ENCODE peak calls at places on chromosomes 16 and 17, in eight cellular contexts. J is sigmoid colon, I is A549, Z is stomach, V is vagina, Q is prostate gland, K is ovary, G is body of pancreas. F is an unnamed sample.

GRCh38 chr17:13306310-13306962 is 288.6 kb upstream of the ELAC2 start:
- DNase-seq in I (peak), V (no peak), Z (no peak), J (no peak), Q (no peak), K (peak), G (peak), F (no peak)

GRCh38 chr17:40130352-40131042 is 8.7 kb downstream of the MSL1 start:
- DNase-seq in Z (peak), K (no peak), J (peak), V (no peak), G (no peak), Q (no peak), I (no peak), F (no peak)

GRCh38 chr17:72900542-72900941 is 191.9 kb downstream of the SLC39A11 start:
- DNase-seq in Q (no peak), J (no peak), K (no peak), G (no peak), I (no peak), V (no peak), Z (no peak), F (no peak)

GRCh38 chr17:20263595-20263994 is 203.7 kb downstream of the LGALS9B start:
- DNase-seq in Z (no peak), Q (no peak), I (peak), K (no peak), V (no peak), J (no peak), G (no peak), F (no peak)

GRCh38 chr17:45363498-45363897 is 46.7 kb upstream of the MAP3K14 start:
- DNase-seq in Z (no peak), V (no peak), I (no peak), G (no peak), J (peak), Q (no peak), K (no peak), F (no peak)

GRCh38 chr17:28645576-28645939 is 600 bp upstream of the BLTP2 start:
- DNase-seq in V (no peak), I (no peak), J (peak), K (no peak), Q (no peak), G (no peak), Z (no peak), F (no peak)

GRCh38 chr16:31111881-31112466 is 3.8 kb downstream of the BCKDK start:
- DNase-seq in G (no peak), J (no peak), K (no peak), Q (no peak), Z (no peak), I (no peak), V (no peak), F (no peak)

GRCh38 chr16:14148569-14148968 is 77.5 kb downstream of the MRTFB start:
- DNase-seq in K (no peak), V (no peak), I (peak), Z (no peak), G (no peak), Q (no peak), J (no peak), F (no peak)

GRCh38 chr17:66330646-66331037 is 28.2 kb downstream of the PRKCA start:
- DNase-seq in I (no peak), Z (no peak), K (no peak), Q (no peak), J (no peak), V (no peak), G (no peak), F (no peak)

GRCh38 chr17:49566668-49567071 is 9.0 kb upstream of the NXPH3 start:
- DNase-seq in V (no peak), Z (no peak), Q (peak), I (no peak), J (peak), K (peak), G (peak), F (peak)

GRCh38 chr16:87780385-87780989 is 14.7 kb upstream of the KLHDC4 start:
- DNase-seq in G (no peak), K (no peak), Z (peak), Q (no peak), V (no peak), I (no peak), J (no peak), F (peak)

GRCh38 chr17:13575922-13576419 is 25.8 kb downstream of the HS3ST3A1 start:
- DNase-seq in V (no peak), J (no peak), G (no peak), K (no peak), Z (no peak), Q (no peak), I (no peak), F (no peak)

GRCh38 chr17:80836971-80837481 is 154.6 kb upstream of the CHMP6 start:
- DNase-seq in Q (no peak), Z (no peak), I (no peak), V (no peak), K (no peak), G (no peak), J (no peak), F (no peak)

GRCh38 chr17:12097326-12097725 is 76.6 kb downstream of the MAP2K4 start:
- DNase-seq in V (no peak), I (no peak), G (no peak), K (no peak), Z (no peak), Q (no peak), J (no peak), F (no peak)

GRCh38 chr17:11608396-11608795 is 10.1 kb downstream of the DNAH9 start:
- DNase-seq in J (peak), Z (peak), G (peak), I (peak), Q (peak), V (no peak), K (peak), F (peak)

GRCh38 chr17:50917418-50917743 is 51.2 kb upstream of the TOB1 start:
- DNase-seq in G (no peak), J (no peak), V (no peak), K (no peak), I (no peak), Q (no peak), Z (no peak), F (no peak)

GRCh38 chr16:9612267-9612666 is 520.8 kb downstream of the HAPSTR1 start:
- DNase-seq in G (no peak), J (no peak), V (no peak), Z (no peak), Q (no peak), I (no peak), K (no peak), F (no peak)

GRCh38 chr17:6328279-6328678 is 106.6 kb downstream of the AIPL1 start:
- DNase-seq in J (no peak), Q (no peak), I (peak), G (no peak), V (no peak), K (no peak), Z (no peak), F (no peak)

GRCh38 chr17:21358682-21359482 is 17.3 kb upstream of the KCNJ12 start:
- DNase-seq in K (no peak), G (no peak), I (peak), V (no peak), J (no peak), Z (peak), Q (no peak), F (no peak)

GRCh38 chr16:26177438-26177837 is 485.7 kb downstream of the HS3ST4 start:
- DNase-seq in Z (no peak), I (no peak), J (no peak), K (no peak), G (no peak), Q (no peak), V (no peak), F (no peak)

GRCh38 chr17:66963521-66964082 is 905 bp upstream of the CACNG4 start:
- DNase-seq in I (no peak), Z (no peak), V (no peak), Q (no peak), K (no peak), J (no peak), G (no peak), F (no peak)

GRCh38 chr16:86834451-86835035 is 256.2 kb downstream of the FOXL1 start:
- DNase-seq in I (peak), G (no peak), Z (no peak), J (peak), K (no peak), V (no peak), Q (no peak), F (no peak)

GRCh38 chr16:58684001-58684353 is 593 bp downstream of the SLC38A7 start:
- DNase-seq in Z (no peak), J (peak), G (no peak), I (no peak), Q (no peak), V (no peak), K (no peak), F (no peak)

GRCh38 chr17:17886253-17886652 is 49.5 kb upstream of the SREBF1 start:
- DNase-seq in G (no peak), J (no peak), Z (no peak), Q (no peak), V (no peak), I (no peak), K (no peak), F (no peak)

GRCh38 chr17:36153887-36154576 is 22.4 kb downstream of the TBC1D3B start:
- DNase-seq in J (no peak), V (no peak), Z (no peak), G (no peak), Q (no peak), K (no peak), I (no peak), F (no peak)

GRCh38 chr17:20066253-20066652 is 57.1 kb downstream of the SPECC1 start:
- DNase-seq in K (peak), Z (peak), I (peak), Q (peak), J (peak), V (no peak), G (peak), F (peak)

GRCh38 chr16:51497541-51498211 is 346.6 kb upstream of the SALL1 start:
- DNase-seq in J (no peak), V (no peak), I (no peak), Q (no peak), G (no peak), Z (no peak), K (no peak), F (no peak)

GRCh38 chr17:48597492-48597774 is 3.9 kb upstream of the HOXB5 start:
- DNase-seq in Q (no peak), V (no peak), I (no peak), Z (no peak), J (no peak), G (no peak), K (no peak), F (no peak)

GRCh38 chr16:1096164-1097082 is at the start of gene C1QTNF8:
- DNase-seq in V (no peak), Z (no peak), Q (no peak), J (no peak), I (no peak), G (no peak), K (no peak), F (no peak)

GRCh38 chr17:2996208-2996855 is 67.1 kb downstream of the OR1D5 start:
- DNase-seq in Z (peak), Q (peak), J (peak), K (peak), V (no peak), I (no peak), G (peak), F (no peak)

GRCh38 chr17:20952183-20952582 is 90.6 kb downstream of the USP22 start:
- DNase-seq in J (no peak), V (no peak), Z (no peak), I (no peak), G (no peak), Q (no peak), K (no peak), F (no peak)

GRCh38 chr17:79651751-79652150 is 40.9 kb upstream of the RBFOX3 start:
- DNase-seq in I (no peak), J (peak), V (peak), G (no peak), Q (peak), Z (no peak), K (peak), F (no peak)

GRCh38 chr17:20995873-20996723 is 46.7 kb downstream of the USP22 start:
- DNase-seq in K (no peak), V (no peak), Z (no peak), Q (no peak), G (no peak), I (no peak), J (no peak), F (no peak)

GRCh38 chr17:69870091-69870530 is 204.9 kb upstream of the KCNJ16 start:
- DNase-seq in I (peak), V (no peak), K (no peak), J (no peak), G (no peak), Q (no peak), Z (no peak), F (no peak)

GRCh38 chr17:48048321-48049140 is at the start of gene NFE2L1:
- DNase-seq in J (peak), K (peak), Z (peak), Q (peak), G (peak), V (peak), I (peak), F (peak)

DNA sequence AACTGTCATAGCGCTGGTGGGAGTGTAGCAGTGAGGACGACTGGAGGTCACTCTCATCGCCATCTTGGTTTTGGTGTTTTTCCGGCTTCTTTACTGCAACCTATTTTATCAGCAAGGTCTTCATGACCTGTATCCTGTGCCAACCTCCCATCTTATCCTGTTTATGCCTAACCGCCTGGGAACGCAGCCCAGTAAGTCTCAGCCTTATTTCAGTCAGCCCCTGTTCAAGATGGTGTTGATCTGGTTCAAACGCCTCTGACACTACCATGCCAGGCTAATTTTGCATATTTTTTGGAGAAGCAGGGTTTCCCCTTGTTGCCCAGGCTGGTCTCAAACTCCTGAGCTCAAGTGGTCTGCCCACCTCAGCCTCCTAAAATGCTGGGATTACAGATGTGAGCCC is 179.8 kb upstream of the HSBP1 start:
- DNase-seq in Z (no peak), Q (no peak), J (no peak), K (no peak), G (no peak), V (peak), I (no peak), F (no peak)
- H3K4me3 ChIP-seq in Z (no peak), Q (no peak), J (no peak), K (no peak), G (no peak), V (no peak), I (no peak), F (no peak)

DNA sequence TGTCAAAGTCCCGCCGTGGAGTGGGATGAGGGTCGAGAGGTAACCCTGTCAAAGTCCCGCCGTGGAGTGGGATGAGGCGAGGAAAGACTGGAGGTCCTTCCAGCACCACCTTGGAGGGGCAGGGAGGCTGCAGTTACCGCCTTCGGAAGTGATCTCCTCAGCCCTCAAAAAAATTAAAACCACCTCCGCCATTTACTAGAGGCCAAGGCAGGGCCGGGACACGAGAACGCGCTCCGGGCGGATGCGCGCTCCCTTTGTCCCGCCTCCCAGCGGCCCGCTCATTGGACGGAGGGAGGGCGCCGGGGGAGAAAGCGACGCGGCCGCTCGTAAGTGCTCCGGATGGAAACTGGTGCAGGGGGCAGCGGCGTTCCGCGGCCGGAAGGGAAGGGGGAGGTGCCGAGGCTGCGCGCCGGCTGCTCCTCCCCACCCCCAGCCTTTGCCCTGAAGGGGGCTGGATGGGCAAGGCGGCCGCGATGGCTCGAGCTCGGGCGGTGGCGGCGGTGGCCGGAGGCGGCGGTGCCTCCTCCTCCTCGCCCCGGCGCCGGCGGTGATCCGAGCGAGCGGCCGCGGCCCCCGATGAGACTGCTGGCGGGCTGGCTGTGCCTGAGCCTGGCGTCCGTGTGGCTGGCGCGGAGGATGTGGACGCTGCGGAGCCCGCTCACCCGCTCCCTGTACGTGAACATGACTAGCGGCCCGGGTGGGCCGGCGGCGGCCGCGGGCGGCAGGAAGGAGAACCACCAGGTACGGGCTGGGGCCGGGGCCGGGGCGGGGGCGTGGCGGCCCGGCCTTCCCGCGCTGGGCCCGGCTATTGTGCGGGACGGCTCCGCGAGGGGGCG is at the start of gene METTL9:
- DNase-seq in V (peak), I (peak), J (peak), K (peak), Q (peak), Z (peak), G (peak), F (peak)
- TF ChIP-seq POLR2A in V (no peak), I (peak), J (peak), K (peak), Q (peak), Z (no peak), G (peak), F (peak)

GRCh38 chr16:64345142-64345541 is 776.7 kb downstream of the CDH11 start:
- DNase-seq in I (no peak), Z (no peak), Q (no peak), V (no peak), J (no peak), G (no peak), K (no peak), F (no peak)

GRCh38 chr16:64343061-64343819 is 778.6 kb downstream of the CDH11 start:
- DNase-seq in I (no peak), Z (no peak), K (no peak), Q (no peak), V (no peak), J (no peak), G (no peak), F (no peak)

GRCh38 chr16:64339052-64339770 is 782.7 kb downstream of the CDH11 start:
- DNase-seq in J (no peak), I (no peak), Z (no peak), Q (no peak), V (no peak), K (no peak), G (no peak), F (no peak)
- H3K27ac ChIP-seq in J (no peak), I (no peak), Z (no peak), Q (no peak), V (no peak), K (no peak), G (no peak), F (no peak)

GRCh38 chr17:74452027-74452840 is 14.2 kb upstream of the CD300A start:
- DNase-seq in V (no peak), K (peak), Q (no peak), J (no peak), Z (no peak), G (peak), I (no peak), F (no peak)

GRCh38 chr17:74454197-74455024 is 12.0 kb upstream of the CD300A start:
- DNase-seq in Q (peak), J (peak), I (no peak), Z (no peak), G (peak), K (peak), V (no peak), F (peak)

GRCh38 chr17:74452841-74453661 is 13.4 kb upstream of the CD300A start:
- DNase-seq in K (peak), G (peak), Z (no peak), Q (no peak), I (no peak), V (no peak), J (no peak), F (peak)

GRCh38 chr17:74455025-74455585 is 11.3 kb upstream of the CD300A start:
- DNase-seq in I (no peak), J (no peak), K (peak), Z (no peak), G (no peak), Q (no peak), V (no peak), F (no peak)

GRCh38 chr17:74453665-74454196 is 12.7 kb upstream of the CD300A start:
- DNase-seq in K (no peak), I (peak), J (no peak), Z (peak), V (no peak), Q (no peak), G (peak), F (no peak)
- H3K4me3 ChIP-seq in K (peak), I (peak), J (peak), Z (peak), V (peak), Q (peak), G (no peak), F (peak)

GRCh38 chr17:76584427-76585047 is 1.1 kb downstream of the ST6GALNAC2 start:
- DNase-seq in Q (no peak), V (no peak), J (peak), Z (no peak), I (no peak), K (no peak), G (no peak), F (peak)

GRCh38 chr17:76588182-76588581 is 2.5 kb upstream of the ST6GALNAC2 start:
- DNase-seq in I (no peak), J (no peak), Q (no peak), G (no peak), Z (no peak), V (no peak), K (no peak), F (no peak)

GRCh38 chr17:76586741-76587487 is 1.3 kb upstream of the ST6GALNAC2 start:
- DNase-seq in J (no peak), Q (peak), I (no peak), K (no peak), V (no peak), G (no peak), Z (no peak), F (peak)

GRCh38 chr17:76585048-76585648 is 512 bp downstream of the ST6GALNAC2 start:
- DNase-seq in K (no peak), Z (peak), V (no peak), G (peak), Q (no peak), I (no peak), J (peak), F (peak)

GRCh38 chr17:76585649-76586593 is at the start of gene ST6GALNAC2:
- DNase-seq in K (peak), G (peak), Z (peak), J (peak), V (no peak), I (peak), Q (peak), F (peak)
- TF ChIP-seq POLR2A in K (no peak), G (peak), Z (no peak), J (no peak), V (no peak), I (no peak), Q (peak), F (peak)

DNA sequence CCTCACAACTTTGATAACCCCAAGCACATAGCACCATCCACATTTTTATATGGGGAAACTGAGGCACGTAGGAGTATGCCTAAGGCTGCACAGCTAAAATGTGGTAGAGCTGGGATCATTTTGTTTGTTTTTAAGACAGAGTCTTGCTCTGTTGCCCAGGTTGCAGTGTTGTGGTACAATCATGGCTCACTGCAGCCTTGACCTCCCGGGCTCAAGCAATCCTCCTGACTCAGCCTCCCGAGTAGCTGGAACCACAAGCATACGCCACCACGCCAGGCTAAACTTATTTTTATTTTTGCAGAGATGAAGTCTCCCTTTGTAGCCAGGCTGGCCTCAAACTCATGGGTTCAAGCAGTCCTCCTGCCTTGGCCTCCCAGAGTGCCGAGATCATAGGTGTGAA is 81.0 kb upstream of the GSE1 start:
- DNase-seq in Q (no peak), K (no peak), G (no peak), Z (no peak), J (no peak), V (no peak), I (no peak), F (no peak)
- H3K27ac ChIP-seq in Q (no peak), K (no peak), G (no peak), Z (no peak), J (peak), V (no peak), I (no peak), F (no peak)

GRCh38 chr17:57839571-57839923 is 10.3 kb downstream of the MRPS23 start:
- DNase-seq in G (no peak), I (no peak), K (no peak), Z (peak), V (no peak), J (no peak), Q (peak), F (no peak)
- H3K4me3 ChIP-seq in G (no peak), I (no peak), K (no peak), Z (no peak), V (no peak), J (no peak), Q (no peak), F (no peak)